ENCODE peak calls at places on chromosomes 5 and 9, in eight cellular contexts. M, C, Q, X, K, W, B and U are unnamed samples.
A peak's percentile ranks its signal among the peaks of the same experiment; 100 is the strongest.

GRCh38 chr9:36551129-36551528 is 21.6 kb upstream of the MELK start:
- DNase-seq in M (no peak), B (no peak), C (no peak), W (no peak), K (no peak), Q (no peak), X (no peak), U (no peak)

GRCh38 chr5:160199410-160199911 is 29.8 kb upstream of the FABP6 start:
- DNase-seq in C (no peak), M (peak; percentile 69), X (peak; percentile 94), B (peak; percentile 85), K (peak; percentile 92), Q (peak; percentile 71), W (peak; percentile 62), U (no peak)

GRCh38 chr5:158640581-158640980 is 459.1 kb downstream of the EBF1 start:
- DNase-seq in Q (peak; percentile 44), M (no peak), W (no peak), K (no peak), C (no peak), X (no peak), B (no peak), U (no peak)

GRCh38 chr9:37248651-37249163 is 128.3 kb downstream of the ZCCHC7 start:
- DNase-seq in C (no peak), B (no peak), K (no peak), X (no peak), Q (no peak), W (no peak), M (no peak), U (no peak)

GRCh38 chr5:169637085-169637855 is at the start of gene DOCK2:
- DNase-seq in X (peak; percentile 10), M (peak; percentile 3), K (peak; percentile 30), C (no peak), B (peak; percentile 87), Q (peak; percentile 93), W (no peak), U (no peak)

GRCh38 chr9:132560604-132561304 is 21.7 kb upstream of the BARHL1 start:
- DNase-seq in K (peak; percentile 56), B (no peak), X (no peak), Q (no peak), W (no peak), M (peak; percentile 18), C (no peak), U (no peak)

GRCh38 chr5:66659780-66660179 is 63.6 kb downstream of the MAST4 start:
- DNase-seq in Q (no peak), K (no peak), X (no peak), M (no peak), W (no peak), C (no peak), B (no peak), U (no peak)

GRCh38 chr9:7139886-7140285 is 382.1 kb downstream of the KDM4C start:
- DNase-seq in Q (no peak), B (no peak), M (no peak), K (no peak), C (no peak), W (no peak), X (no peak), U (no peak)

GRCh38 chr5:9212605-9213004 is 333.3 kb downstream of the SEMA5A start:
- DNase-seq in B (no peak), K (no peak), C (no peak), W (no peak), M (no peak), Q (no peak), X (no peak), U (no peak)

GRCh38 chr5:9209846-9210547 is 335.9 kb downstream of the SEMA5A start:
- DNase-seq in B (no peak), M (no peak), Q (peak; percentile 38), W (no peak), X (no peak), K (no peak), C (no peak), U (no peak)

GRCh38 chr5:9207820-9208418 is 338.0 kb downstream of the SEMA5A start:
- DNase-seq in K (no peak), X (no peak), Q (peak; percentile 66), W (no peak), B (no peak), M (no peak), C (no peak), U (no peak)
- TF ChIP-seq CTCF in K (peak; percentile 62), X (peak; percentile 49), Q (no peak), W (peak; percentile 72), B (peak; percentile 39), M (no peak), C (peak; percentile 58), U (peak; percentile 20)

GRCh38 chr5:89277791-89278190 is 394.8 kb upstream of the MEF2C start:
- DNase-seq in X (no peak), B (no peak), W (no peak), Q (no peak), K (no peak), C (no peak), M (no peak), U (no peak)

GRCh38 chr5:89281211-89281610 is 398.2 kb upstream of the MEF2C start:
- DNase-seq in B (no peak), X (no peak), K (no peak), M (no peak), Q (no peak), C (no peak), W (no peak), U (no peak)

GRCh38 chr5:89280103-89281037 is 397.4 kb upstream of the MEF2C start:
- DNase-seq in B (no peak), C (no peak), Q (no peak), X (no peak), M (no peak), K (no peak), W (no peak), U (no peak)

GRCh38 chr5:89282038-89282831 is 399.3 kb upstream of the MEF2C start:
- DNase-seq in W (no peak), M (no peak), B (no peak), Q (no peak), K (no peak), C (no peak), X (no peak), U (no peak)

DNA sequence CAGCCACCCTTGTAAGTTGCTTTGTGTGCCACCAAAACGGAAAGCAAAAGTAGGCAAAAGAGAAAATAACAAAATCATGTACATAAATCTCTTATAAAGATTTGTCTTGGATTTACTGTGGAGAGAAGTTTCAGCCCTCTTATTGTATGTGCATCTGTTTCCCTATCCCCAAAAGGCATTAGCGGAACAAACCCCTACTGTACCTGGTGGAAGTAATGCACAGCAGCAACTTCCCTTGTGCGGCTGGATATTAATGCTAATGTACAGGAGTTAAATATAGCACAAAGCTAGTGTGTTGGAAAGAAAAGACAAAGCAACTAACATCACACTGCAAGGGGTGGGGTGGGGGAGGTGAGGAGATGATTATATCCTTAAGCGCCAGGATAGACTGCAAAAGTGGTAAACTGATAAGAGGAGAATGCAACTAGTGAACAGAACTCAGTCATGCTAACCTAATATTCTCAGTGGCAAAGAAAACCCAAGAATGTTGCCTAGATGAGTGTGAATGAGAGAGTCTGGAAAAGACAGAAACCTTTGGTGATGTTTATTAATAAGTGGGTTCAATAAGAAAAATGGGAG is 396.6 kb upstream of the MEF2C start:
- DNase-seq in Q (no peak), K (no peak), W (no peak), M (no peak), B (no peak), C (no peak), X (no peak), U (no peak)
- TF ChIP-seq CTCF in Q (no peak), K (no peak), W (no peak), M (no peak), B (no peak), C (no peak), X (no peak), U (no peak)

GRCh38 chr5:106875591-106876297 is 795.0 kb downstream of the EFNA5 start:
- DNase-seq in B (no peak), W (no peak), M (no peak), Q (peak; percentile 60), C (no peak), K (peak; percentile 8), X (peak; percentile 52), U (no peak)
- TF ChIP-seq CTCF in B (peak; percentile 58), W (peak; percentile 42), M (no peak), Q (peak; percentile 40), C (peak; percentile 52), K (peak; percentile 23), X (peak; percentile 45), U (peak; percentile 30)

DNA sequence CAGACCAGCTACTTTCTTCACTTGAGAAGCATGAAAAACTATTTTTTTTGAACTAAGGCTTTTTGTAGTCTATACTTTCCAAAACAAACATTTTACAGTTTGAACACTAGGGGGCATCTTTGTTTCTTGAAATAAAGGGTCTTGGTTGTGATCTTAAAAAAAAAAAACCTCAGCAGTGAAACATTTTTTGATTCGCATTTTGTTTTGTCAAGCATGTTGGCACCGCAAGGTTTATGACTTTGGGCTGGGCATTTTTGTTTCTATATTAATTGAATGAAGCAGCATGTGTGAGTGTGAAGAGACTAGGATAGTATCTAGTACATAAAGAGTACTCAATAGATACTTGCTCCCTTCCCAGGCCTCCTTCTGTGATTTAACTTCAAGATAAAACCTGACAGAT is 31.6 kb upstream of the ACOT12 start:
- DNase-seq in W (no peak), Q (peak; percentile 49), C (no peak), M (no peak), B (no peak), K (no peak), X (no peak), U (no peak)
- TF ChIP-seq CTCF in W (peak; percentile 57), Q (peak; percentile 22), C (peak; percentile 61), M (no peak), B (peak; percentile 66), K (peak; percentile 74), X (peak; percentile 93), U (peak; percentile 44)